ENCODE peak calls at places on chromosomes 2 and 18, in seven cellular contexts. K, N, S, V, G, Y and D are unnamed samples.

GRCh38 chr2:231604101-231604684 is 11.5 kb downstream of the TEX44 start:
- DNase-seq in V (peak), S (peak), Y (peak), N (peak), G (no peak), K (peak), D (no peak)

GRCh38 chr2:238484522-238485452 is 58.1 kb downstream of the ASB1 start:
- DNase-seq in V (no peak), S (no peak), N (no peak), Y (no peak), K (no peak), G (no peak), D (no peak)

GRCh38 chr2:240795916-240796510 is 24.0 kb downstream of the KIF1A start:
- DNase-seq in N (no peak), S (no peak), K (no peak), V (no peak), G (no peak), Y (no peak), D (no peak)

GRCh38 chr2:193695367-193695766 is 1500.6 kb upstream of the TMEFF2 start:
- DNase-seq in G (no peak), S (no peak), V (no peak), K (no peak), N (peak), Y (peak), D (peak)

GRCh38 chr18:49959176-49959575 is 145.8 kb upstream of the ACAA2 start:
- DNase-seq in Y (no peak), K (no peak), V (no peak), N (no peak), G (no peak), S (no peak), D (no peak)

GRCh38 chr2:117785740-117786139 is 28.8 kb upstream of the DDX18 start:
- DNase-seq in G (peak), S (no peak), N (peak), K (no peak), V (peak), Y (peak), D (peak)

GRCh38 chr18:54946149-54946581 is 13.1 kb downstream of the CCDC68 start:
- DNase-seq in Y (no peak), N (no peak), G (no peak), K (no peak), V (peak), S (no peak), D (peak)

GRCh38 chr2:108288534-108289106 is at the start of gene SULT1C2:
- DNase-seq in K (no peak), Y (peak), S (peak), G (no peak), V (no peak), N (no peak), D (peak)

GRCh38 chr2:204726831-204727230 is 181.6 kb downstream of the PARD3B start:
- DNase-seq in Y (no peak), N (no peak), K (no peak), V (no peak), G (no peak), S (no peak), D (no peak)

GRCh38 chr18:68796936-68797690 is 767 bp upstream of the CCDC102B start:
- DNase-seq in G (no peak), K (no peak), N (peak), S (peak), Y (no peak), V (no peak), D (peak)

GRCh38 chr2:230905448-230906430 is 19.3 kb downstream of the GPR55 start:
- DNase-seq in S (no peak), Y (peak), K (no peak), V (no peak), G (peak), N (no peak), D (no peak)

GRCh38 chr2:85213893-85214512 is 80.8 kb downstream of the TCF7L1 start:
- DNase-seq in N (no peak), Y (no peak), S (no peak), V (no peak), K (no peak), G (no peak), D (no peak)

GRCh38 chr18:69980509-69980908 is 32.8 kb upstream of the CD226 start:
- DNase-seq in N (no peak), K (no peak), Y (no peak), G (no peak), S (no peak), V (no peak), D (no peak)

GRCh38 chr18:44696892-44697291 is 16.2 kb downstream of the SETBP1 start:
- DNase-seq in G (no peak), N (no peak), S (no peak), V (no peak), K (no peak), Y (peak), D (peak)

GRCh38 chr2:234979204-234980167 is 27.7 kb downstream of the SH3BP4 start:
- DNase-seq in K (no peak), Y (no peak), V (no peak), G (no peak), N (no peak), S (no peak), D (no peak)